ENCODE peak calls at places on chromosomes 11 and 22, in eight cellular contexts. One of them, this sample, is unnamed.

GRCh38 chr22:34354071-34354817 is 434.0 kb upstream of the LARGE1 start:
- DNase-seq in activated CD4-positive, alpha-beta memory T cell treated with anti-CD3 and anti-CD28 coated beads, Interleukin-2, amount 10 ng/mL, durations not matched to agents 7 days and 5 days: no peak
- DNase-seq in NCI-H2081: no peak
- DNase-seq in GM10248: no peak
- DNase-seq in progenitor cell of endocrine pancreas: no peak
- DNase-seq in AG04450: no peak
- DNase-seq in head of caudate nucleus: no peak
- DNase-seq in stimulated activated CD8-positive, alpha-beta memory T cell treated with anti-CD3 and anti-CD28 coated beads, Interleukin-15, amount 100 ng/mL, for 4 hours: no peak
- DNase-seq in this sample: no peak

GRCh38 chr11:122843281-122844150 is 5.2 kb downstream of the CRTAM start:
- DNase-seq in NCI-H2081: peak; percentile 23
- DNase-seq in head of caudate nucleus: no peak
- DNase-seq in stimulated activated CD8-positive, alpha-beta memory T cell treated with anti-CD3 and anti-CD28 coated beads, Interleukin-15, amount 100 ng/mL, for 4 hours: no peak
- DNase-seq in AG04450: no peak
- DNase-seq in GM10248: peak; percentile 26
- DNase-seq in activated CD4-positive, alpha-beta memory T cell treated with anti-CD3 and anti-CD28 coated beads, Interleukin-2, amount 10 ng/mL, durations not matched to agents 7 days and 5 days: peak; percentile 34
- DNase-seq in progenitor cell of endocrine pancreas: no peak
- DNase-seq in this sample: no peak

GRCh38 chr11:45252134-45252856 is 33.8 kb downstream of the SYT13 start:
- DNase-seq in head of caudate nucleus: no peak
- DNase-seq in NCI-H2081: no peak
- DNase-seq in progenitor cell of endocrine pancreas: peak; percentile 76
- DNase-seq in stimulated activated CD8-positive, alpha-beta memory T cell treated with anti-CD3 and anti-CD28 coated beads, Interleukin-15, amount 100 ng/mL, for 4 hours: no peak
- DNase-seq in AG04450: no peak
- DNase-seq in activated CD4-positive, alpha-beta memory T cell treated with anti-CD3 and anti-CD28 coated beads, Interleukin-2, amount 10 ng/mL, durations not matched to agents 7 days and 5 days: peak; percentile 26
- DNase-seq in GM10248: peak; percentile 57
- DNase-seq in this sample: no peak

GRCh38 chr11:117841582-117842031 is 17.1 kb upstream of the FXYD2 start:
- DNase-seq in GM10248: no peak
- DNase-seq in head of caudate nucleus: no peak
- DNase-seq in activated CD4-positive, alpha-beta memory T cell treated with anti-CD3 and anti-CD28 coated beads, Interleukin-2, amount 10 ng/mL, durations not matched to agents 7 days and 5 days: peak; percentile 10
- DNase-seq in NCI-H2081: no peak
- DNase-seq in stimulated activated CD8-positive, alpha-beta memory T cell treated with anti-CD3 and anti-CD28 coated beads, Interleukin-15, amount 100 ng/mL, for 4 hours: no peak
- DNase-seq in AG04450: no peak
- DNase-seq in progenitor cell of endocrine pancreas: no peak
- DNase-seq in this sample: peak; percentile 6

GRCh38 chr22:43113516-43114251 is 3.1 kb downstream of the BIK start:
- DNase-seq in GM10248: no peak
- DNase-seq in head of caudate nucleus: no peak
- DNase-seq in NCI-H2081: no peak
- DNase-seq in progenitor cell of endocrine pancreas: no peak
- DNase-seq in stimulated activated CD8-positive, alpha-beta memory T cell treated with anti-CD3 and anti-CD28 coated beads, Interleukin-15, amount 100 ng/mL, for 4 hours: no peak
- DNase-seq in AG04450: no peak
- DNase-seq in activated CD4-positive, alpha-beta memory T cell treated with anti-CD3 and anti-CD28 coated beads, Interleukin-2, amount 10 ng/mL, durations not matched to agents 7 days and 5 days: no peak
- DNase-seq in this sample: no peak

GRCh38 chr22:36386900-36387663 is 685 bp downstream of the MYH9 start:
- DNase-seq in head of caudate nucleus: peak; percentile 42
- DNase-seq in progenitor cell of endocrine pancreas: no peak
- DNase-seq in activated CD4-positive, alpha-beta memory T cell treated with anti-CD3 and anti-CD28 coated beads, Interleukin-2, amount 10 ng/mL, durations not matched to agents 7 days and 5 days: peak; percentile 78
- DNase-seq in stimulated activated CD8-positive, alpha-beta memory T cell treated with anti-CD3 and anti-CD28 coated beads, Interleukin-15, amount 100 ng/mL, for 4 hours: no peak
- DNase-seq in AG04450: no peak
- DNase-seq in NCI-H2081: no peak
- DNase-seq in GM10248: peak; percentile 65
- DNase-seq in this sample: peak; percentile 23

GRCh38 chr22:49514656-49515055 is 313.0 kb downstream of the BRD1 start:
- DNase-seq in head of caudate nucleus: no peak
- DNase-seq in progenitor cell of endocrine pancreas: no peak
- DNase-seq in stimulated activated CD8-positive, alpha-beta memory T cell treated with anti-CD3 and anti-CD28 coated beads, Interleukin-15, amount 100 ng/mL, for 4 hours: no peak
- DNase-seq in NCI-H2081: peak; percentile 2
- DNase-seq in GM10248: no peak
- DNase-seq in AG04450: no peak
- DNase-seq in activated CD4-positive, alpha-beta memory T cell treated with anti-CD3 and anti-CD28 coated beads, Interleukin-2, amount 10 ng/mL, durations not matched to agents 7 days and 5 days: no peak
- DNase-seq in this sample: no peak

GRCh38 chr11:79045811-79046304 is 395.0 kb downstream of the TENM4 start:
- DNase-seq in stimulated activated CD8-positive, alpha-beta memory T cell treated with anti-CD3 and anti-CD28 coated beads, Interleukin-15, amount 100 ng/mL, for 4 hours: no peak
- DNase-seq in GM10248: no peak
- DNase-seq in AG04450: no peak
- DNase-seq in progenitor cell of endocrine pancreas: no peak
- DNase-seq in head of caudate nucleus: peak; percentile 45
- DNase-seq in NCI-H2081: no peak
- DNase-seq in activated CD4-positive, alpha-beta memory T cell treated with anti-CD3 and anti-CD28 coated beads, Interleukin-2, amount 10 ng/mL, durations not matched to agents 7 days and 5 days: no peak
- DNase-seq in this sample: no peak

GRCh38 chr11:96254087-96254486 is 88.9 kb downstream of the MAML2 start:
- DNase-seq in activated CD4-positive, alpha-beta memory T cell treated with anti-CD3 and anti-CD28 coated beads, Interleukin-2, amount 10 ng/mL, durations not matched to agents 7 days and 5 days: peak; percentile 39
- DNase-seq in progenitor cell of endocrine pancreas: no peak
- DNase-seq in NCI-H2081: no peak
- DNase-seq in GM10248: peak; percentile 51
- DNase-seq in stimulated activated CD8-positive, alpha-beta memory T cell treated with anti-CD3 and anti-CD28 coated beads, Interleukin-15, amount 100 ng/mL, for 4 hours: no peak
- DNase-seq in head of caudate nucleus: no peak
- DNase-seq in AG04450: no peak
- DNase-seq in this sample: no peak

GRCh38 chr11:55966391-55966790 is 3.4 kb downstream of the OR10AG1 start:
- DNase-seq in head of caudate nucleus: no peak
- DNase-seq in GM10248: no peak
- DNase-seq in progenitor cell of endocrine pancreas: no peak
- DNase-seq in activated CD4-positive, alpha-beta memory T cell treated with anti-CD3 and anti-CD28 coated beads, Interleukin-2, amount 10 ng/mL, durations not matched to agents 7 days and 5 days: no peak
- DNase-seq in NCI-H2081: no peak
- DNase-seq in stimulated activated CD8-positive, alpha-beta memory T cell treated with anti-CD3 and anti-CD28 coated beads, Interleukin-15, amount 100 ng/mL, for 4 hours: no peak
- DNase-seq in AG04450: no peak
- DNase-seq in this sample: no peak

GRCh38 chr11:72493426-72494108 is 59.2 kb upstream of the CLPB start:
- DNase-seq in progenitor cell of endocrine pancreas: no peak
- DNase-seq in head of caudate nucleus: no peak
- DNase-seq in stimulated activated CD8-positive, alpha-beta memory T cell treated with anti-CD3 and anti-CD28 coated beads, Interleukin-15, amount 100 ng/mL, for 4 hours: no peak
- DNase-seq in activated CD4-positive, alpha-beta memory T cell treated with anti-CD3 and anti-CD28 coated beads, Interleukin-2, amount 10 ng/mL, durations not matched to agents 7 days and 5 days: no peak
- DNase-seq in AG04450: no peak
- DNase-seq in GM10248: no peak
- DNase-seq in NCI-H2081: no peak
- DNase-seq in this sample: no peak

GRCh38 chr11:65488273-65489058 is 10.4 kb upstream of the MALAT1 start:
- DNase-seq in progenitor cell of endocrine pancreas: no peak
- DNase-seq in GM10248: peak; percentile 31
- DNase-seq in stimulated activated CD8-positive, alpha-beta memory T cell treated with anti-CD3 and anti-CD28 coated beads, Interleukin-15, amount 100 ng/mL, for 4 hours: no peak
- DNase-seq in AG04450: no peak
- DNase-seq in head of caudate nucleus: no peak
- DNase-seq in activated CD4-positive, alpha-beta memory T cell treated with anti-CD3 and anti-CD28 coated beads, Interleukin-2, amount 10 ng/mL, durations not matched to agents 7 days and 5 days: no peak
- DNase-seq in NCI-H2081: no peak
- DNase-seq in this sample: no peak

GRCh38 chr11:79336740-79337517 is 103.9 kb downstream of the TENM4 start:
- DNase-seq in AG04450: no peak
- DNase-seq in head of caudate nucleus: no peak
- DNase-seq in GM10248: no peak
- DNase-seq in progenitor cell of endocrine pancreas: no peak
- DNase-seq in stimulated activated CD8-positive, alpha-beta memory T cell treated with anti-CD3 and anti-CD28 coated beads, Interleukin-15, amount 100 ng/mL, for 4 hours: no peak
- DNase-seq in activated CD4-positive, alpha-beta memory T cell treated with anti-CD3 and anti-CD28 coated beads, Interleukin-2, amount 10 ng/mL, durations not matched to agents 7 days and 5 days: no peak
- DNase-seq in NCI-H2081: no peak
- DNase-seq in this sample: no peak

GRCh38 chr11:85182437-85183109 is 444.6 kb downstream of the DLG2 start:
- DNase-seq in head of caudate nucleus: no peak
- DNase-seq in AG04450: no peak
- DNase-seq in NCI-H2081: peak; percentile 62
- DNase-seq in stimulated activated CD8-positive, alpha-beta memory T cell treated with anti-CD3 and anti-CD28 coated beads, Interleukin-15, amount 100 ng/mL, for 4 hours: no peak
- DNase-seq in activated CD4-positive, alpha-beta memory T cell treated with anti-CD3 and anti-CD28 coated beads, Interleukin-2, amount 10 ng/mL, durations not matched to agents 7 days and 5 days: no peak
- DNase-seq in GM10248: peak; percentile 8
- DNase-seq in progenitor cell of endocrine pancreas: no peak
- DNase-seq in this sample: no peak

GRCh38 chr22:25754527-25755202 is 12.7 kb downstream of the MYO18B start:
- DNase-seq in head of caudate nucleus: no peak
- DNase-seq in GM10248: no peak
- DNase-seq in AG04450: peak; percentile 33
- DNase-seq in stimulated activated CD8-positive, alpha-beta memory T cell treated with anti-CD3 and anti-CD28 coated beads, Interleukin-15, amount 100 ng/mL, for 4 hours: no peak
- DNase-seq in activated CD4-positive, alpha-beta memory T cell treated with anti-CD3 and anti-CD28 coated beads, Interleukin-2, amount 10 ng/mL, durations not matched to agents 7 days and 5 days: no peak
- DNase-seq in progenitor cell of endocrine pancreas: no peak
- DNase-seq in NCI-H2081: no peak
- DNase-seq in this sample: no peak

GRCh38 chr11:57330029-57330428 is 5.3 kb upstream of the TNKS1BP1 start:
- DNase-seq in head of caudate nucleus: no peak
- DNase-seq in stimulated activated CD8-positive, alpha-beta memory T cell treated with anti-CD3 and anti-CD28 coated beads, Interleukin-15, amount 100 ng/mL, for 4 hours: no peak
- DNase-seq in GM10248: no peak
- DNase-seq in activated CD4-positive, alpha-beta memory T cell treated with anti-CD3 and anti-CD28 coated beads, Interleukin-2, amount 10 ng/mL, durations not matched to agents 7 days and 5 days: no peak
- DNase-seq in progenitor cell of endocrine pancreas: no peak
- DNase-seq in AG04450: no peak
- DNase-seq in NCI-H2081: no peak
- DNase-seq in this sample: no peak

GRCh38 chr11:92753161-92753560 is 216.3 kb upstream of the MTNR1B start:
- DNase-seq in AG04450: no peak
- DNase-seq in GM10248: no peak
- DNase-seq in head of caudate nucleus: no peak
- DNase-seq in progenitor cell of endocrine pancreas: no peak
- DNase-seq in NCI-H2081: no peak
- DNase-seq in activated CD4-positive, alpha-beta memory T cell treated with anti-CD3 and anti-CD28 coated beads, Interleukin-2, amount 10 ng/mL, durations not matched to agents 7 days and 5 days: no peak
- DNase-seq in stimulated activated CD8-positive, alpha-beta memory T cell treated with anti-CD3 and anti-CD28 coated beads, Interleukin-15, amount 100 ng/mL, for 4 hours: no peak
- DNase-seq in this sample: no peak

GRCh38 chr22:47381240-47381639 is 618.8 kb downstream of the TBC1D22A start:
- DNase-seq in head of caudate nucleus: no peak
- DNase-seq in progenitor cell of endocrine pancreas: no peak
- DNase-seq in activated CD4-positive, alpha-beta memory T cell treated with anti-CD3 and anti-CD28 coated beads, Interleukin-2, amount 10 ng/mL, durations not matched to agents 7 days and 5 days: no peak
- DNase-seq in stimulated activated CD8-positive, alpha-beta memory T cell treated with anti-CD3 and anti-CD28 coated beads, Interleukin-15, amount 100 ng/mL, for 4 hours: no peak
- DNase-seq in NCI-H2081: no peak
- DNase-seq in AG04450: no peak
- DNase-seq in GM10248: no peak
- DNase-seq in this sample: no peak

GRCh38 chr22:44326549-44326881 is 13.8 kb upstream of the SHISAL1 start:
- DNase-seq in NCI-H2081: no peak
- DNase-seq in AG04450: no peak
- DNase-seq in progenitor cell of endocrine pancreas: no peak
- DNase-seq in head of caudate nucleus: no peak
- DNase-seq in GM10248: no peak
- DNase-seq in activated CD4-positive, alpha-beta memory T cell treated with anti-CD3 and anti-CD28 coated beads, Interleukin-2, amount 10 ng/mL, durations not matched to agents 7 days and 5 days: no peak
- DNase-seq in stimulated activated CD8-positive, alpha-beta memory T cell treated with anti-CD3 and anti-CD28 coated beads, Interleukin-15, amount 100 ng/mL, for 4 hours: no peak
- DNase-seq in this sample: no peak

GRCh38 chr22:41501209-41501608 is 32.3 kb downstream of the ACO2 start:
- DNase-seq in head of caudate nucleus: no peak
- DNase-seq in AG04450: no peak
- DNase-seq in GM10248: peak; percentile 65
- DNase-seq in NCI-H2081: no peak
- DNase-seq in activated CD4-positive, alpha-beta memory T cell treated with anti-CD3 and anti-CD28 coated beads, Interleukin-2, amount 10 ng/mL, durations not matched to agents 7 days and 5 days: peak; percentile 27
- DNase-seq in stimulated activated CD8-positive, alpha-beta memory T cell treated with anti-CD3 and anti-CD28 coated beads, Interleukin-15, amount 100 ng/mL, for 4 hours: no peak
- DNase-seq in progenitor cell of endocrine pancreas: no peak
- DNase-seq in this sample: no peak

GRCh38 chr11:35621620-35622019 is 3.4 kb downstream of the FJX1 start:
- DNase-seq in progenitor cell of endocrine pancreas: no peak
- DNase-seq in NCI-H2081: no peak
- DNase-seq in stimulated activated CD8-positive, alpha-beta memory T cell treated with anti-CD3 and anti-CD28 coated beads, Interleukin-15, amount 100 ng/mL, for 4 hours: no peak
- DNase-seq in head of caudate nucleus: no peak
- DNase-seq in AG04450: no peak
- DNase-seq in activated CD4-positive, alpha-beta memory T cell treated with anti-CD3 and anti-CD28 coated beads, Interleukin-2, amount 10 ng/mL, durations not matched to agents 7 days and 5 days: no peak
- DNase-seq in GM10248: no peak
- DNase-seq in this sample: no peak

GRCh38 chr11:25562417-25562816 is 769.5 kb upstream of the ANO3 start:
- DNase-seq in NCI-H2081: no peak
- DNase-seq in stimulated activated CD8-positive, alpha-beta memory T cell treated with anti-CD3 and anti-CD28 coated beads, Interleukin-15, amount 100 ng/mL, for 4 hours: no peak
- DNase-seq in activated CD4-positive, alpha-beta memory T cell treated with anti-CD3 and anti-CD28 coated beads, Interleukin-2, amount 10 ng/mL, durations not matched to agents 7 days and 5 days: no peak
- DNase-seq in head of caudate nucleus: no peak
- DNase-seq in progenitor cell of endocrine pancreas: no peak
- DNase-seq in GM10248: no peak
- DNase-seq in AG04450: no peak
- DNase-seq in this sample: no peak

GRCh38 chr11:61120865-61121831 is 18.9 kb downstream of the CD5 start:
- DNase-seq in GM10248: no peak
- DNase-seq in progenitor cell of endocrine pancreas: no peak
- DNase-seq in activated CD4-positive, alpha-beta memory T cell treated with anti-CD3 and anti-CD28 coated beads, Interleukin-2, amount 10 ng/mL, durations not matched to agents 7 days and 5 days: no peak
- DNase-seq in NCI-H2081: no peak
- DNase-seq in AG04450: no peak
- DNase-seq in stimulated activated CD8-positive, alpha-beta memory T cell treated with anti-CD3 and anti-CD28 coated beads, Interleukin-15, amount 100 ng/mL, for 4 hours: no peak
- DNase-seq in head of caudate nucleus: peak; percentile 47
- DNase-seq in this sample: peak; percentile 58